ENCODE peak calls at places on chromosomes 3 and 15, in five cellular contexts. Q is DND-41, D is neuronal stem cell, T is Peyer's patch, X is endodermal cell. C is an unnamed sample. For H3K4me1, the result is how much of the 10 kb centered on the place peaks cover.

GRCh38 chr15:101288905-101289513 is 6.0 kb downstream of the SNRPA1 start:
- DNase-seq in Q (no peak), D (no peak), T (no peak), X (peak), C (no peak)

GRCh38 chr15:58682234-58682633 is 67.3 kb downstream of the ADAM10 start:
- DNase-seq in Q (no peak), D (no peak), T (no peak), X (no peak), C (no peak)

GRCh38 chr3:160447544-160447943 is 2.0 kb downstream of the TRIM59 start:
- DNase-seq in Q (no peak), D (no peak), T (no peak), X (no peak), C (no peak)

GRCh38 chr3:159839561-159840379 is 148.9 kb upstream of the IL12A start:
- DNase-seq in Q (no peak), D (peak), T (no peak), X (peak), C (no peak)

GRCh38 chr3:45179163-45179562 is 33.0 kb upstream of the CDCP1 start:
- DNase-seq in Q (no peak), D (no peak), T (no peak), X (no peak), C (no peak)

GRCh38 chr3:99477650-99478049 is 160.7 kb upstream of the COL8A1 start:
- DNase-seq in Q (no peak), D (no peak), T (no peak), X (no peak), C (no peak)

GRCh38 chr3:35067750-35068149 is 571.6 kb upstream of the ARPP21 start:
- DNase-seq in Q (no peak), D (no peak), T (no peak), X (no peak), C (no peak)

GRCh38 chr15:60840306-60840702 is 361.4 kb upstream of the ICE2 start:
- DNase-seq in Q (no peak), D (no peak), T (no peak), X (peak), C (no peak)

GRCh38 chr3:31132132-31132769 is 237.8 kb upstream of the GADL1 start:
- DNase-seq in Q (no peak), D (peak), T (no peak), X (no peak), C (no peak)

GRCh38 chr3:19596408-19596807 is 337.6 kb downstream of the EFHB start:
- DNase-seq in Q (no peak), D (no peak), T (no peak), X (no peak), C (no peak)

GRCh38 chr3:12179441-12179840 is 20.7 kb upstream of the TIMP4 start:
- DNase-seq in Q (no peak), D (no peak), T (no peak), X (no peak), C (no peak)

GRCh38 chr3:103002447-103002846 is 567.6 kb downstream of the ZPLD1 start:
- DNase-seq in Q (peak), D (no peak), T (no peak), X (no peak), C (no peak)

GRCh38 chr3:17742092-17742836 is at the start of gene TBC1D5:
- DNase-seq in Q (peak), D (peak), T (peak), X (peak), C (peak)

GRCh38 chr3:39917060-39917773 is 107.8 kb downstream of the MYRIP start:
- DNase-seq in Q (no peak), D (no peak), T (no peak), X (no peak), C (no peak)

GRCh38 chr3:49498239-49498638 is 28.2 kb downstream of the DAG1 start:
- DNase-seq in Q (no peak), D (no peak), T (no peak), X (no peak), C (no peak)

GRCh38 chr15:100910119-100910518 is 9.0 kb upstream of the LRRK1 start:
- DNase-seq in Q (no peak), D (no peak), T (peak), X (peak), C (no peak)

GRCh38 chr15:93929375-93930094 is 301.8 kb upstream of the MCTP2 start:
- DNase-seq in Q (no peak), D (no peak), T (no peak), X (no peak), C (peak)

GRCh38 chr15:89781891-89782618 is 5.9 kb downstream of the MESP2 start:
- DNase-seq in Q (no peak), D (no peak), T (peak), X (no peak), C (peak)

GRCh38 chr3:146421814-146422748 is 47.3 kb downstream of the PLSCR2 start:
- DNase-seq in Q (no peak), D (no peak), T (no peak), X (no peak), C (no peak)

GRCh38 chr3:54826255-54826691 is 101.6 kb downstream of the LRTM1 start:
- DNase-seq in Q (no peak), D (no peak), T (no peak), X (no peak), C (no peak)

DNA sequence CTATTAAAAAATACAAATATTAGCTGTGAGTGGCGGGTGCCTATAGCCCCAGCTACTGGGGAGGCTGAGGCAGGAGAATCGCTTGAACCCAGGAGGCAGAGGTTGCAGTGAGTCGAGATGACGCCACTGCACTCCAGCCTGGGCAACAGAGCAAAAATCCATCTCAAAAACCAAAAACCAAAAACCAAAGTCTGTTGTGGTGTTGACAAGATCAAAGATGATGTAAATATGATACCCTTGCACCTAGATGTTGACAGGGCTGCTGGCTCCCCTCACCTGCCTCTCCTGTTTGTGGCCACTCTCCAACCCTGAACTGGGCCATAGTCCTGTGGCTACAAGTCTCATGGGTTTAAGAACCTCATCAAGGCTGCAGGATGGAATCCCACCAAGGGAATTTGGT is 16.2 kb downstream of the DAPK2 start:
- DNase-seq in Q (no peak), D (no peak), T (no peak), X (no peak), C (no peak)
- H3K4me3 ChIP-seq in Q (no peak), D (no peak), T (no peak), X (no peak), C (no peak)

GRCh38 chr15:91216000-91216399 is 115.9 kb downstream of the SV2B start:
- DNase-seq in Q (no peak), D (no peak), T (no peak), X (no peak), C (no peak)
- H3K27ac ChIP-seq in Q (no peak), D (no peak), T (no peak), X (no peak), C (no peak)

GRCh38 chr3:133453383-133453782 is 53.5 kb downstream of the BFSP2 start:
- DNase-seq in Q (no peak), D (no peak), T (no peak), X (no peak), C (no peak)
- H3K4me1 ChIP-seq in Q (under half), D (under half), T (under half), X (under half), C (under half)

DNA sequence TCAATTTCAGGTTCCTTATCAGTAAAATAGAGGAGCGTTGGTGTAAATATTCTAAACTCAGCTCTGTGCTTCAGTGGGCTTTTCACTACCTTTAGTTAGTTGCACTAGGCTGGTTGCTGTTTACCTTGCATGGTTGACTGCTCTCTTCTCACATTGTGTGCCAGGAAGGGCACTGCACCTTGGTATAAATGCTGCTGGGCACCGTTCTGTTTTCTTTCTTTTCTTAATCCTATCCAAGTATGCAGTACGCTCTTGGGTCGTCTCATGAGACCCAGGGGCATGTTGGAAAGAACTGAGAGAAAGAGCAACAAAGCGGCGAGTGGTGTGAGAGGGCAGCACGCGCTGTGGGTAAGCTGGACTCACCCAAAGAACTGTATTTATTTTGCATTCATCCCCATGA is 22.4 kb downstream of the KCNMB2 start:
- DNase-seq in Q (no peak), D (no peak), T (no peak), X (no peak), C (no peak)
- H3K4me3 ChIP-seq in Q (no peak), D (no peak), T (no peak), X (no peak), C (no peak)